ENCODE peak calls at places on chromosomes 16 and 17, in seven cellular contexts. R, Q, N, V, B, S and M are unnamed samples.
A peak's percentile ranks its signal among the peaks of the same experiment; 100 is the strongest.

GRCh38 chr16:74862743-74863244 is 88.2 kb upstream of the FA2H start:
- DNase-seq in B (no peak), R (no peak), Q (no peak), V (no peak), S (peak; percentile 58), N (no peak), M (no peak)

GRCh38 chr17:50149425-50150353 is 788 bp downstream of the PPP1R9B start:
- DNase-seq in Q (no peak), B (no peak), R (peak; percentile 83), S (peak; percentile 54), N (peak; percentile 83), V (peak; percentile 54), M (peak; percentile 52)

GRCh38 chr16:10514369-10515055 is 65.9 kb downstream of the EMP2 start:
- DNase-seq in B (no peak), S (peak; percentile 33), N (no peak), R (peak; percentile 45), Q (peak; percentile 10), V (peak; percentile 7), M (peak; percentile 49)

GRCh38 chr17:2405247-2405926 is 4.5 kb upstream of the MNT start:
- DNase-seq in S (no peak), R (no peak), N (no peak), Q (no peak), B (no peak), V (no peak), M (no peak)

GRCh38 chr17:76820039-76820438 is 48.2 kb upstream of the MGAT5B start:
- DNase-seq in V (no peak), B (no peak), S (no peak), R (no peak), Q (no peak), N (no peak), M (no peak)

GRCh38 chr16:67185866-67186134 is 2.0 kb upstream of the MATCAP1 start:
- DNase-seq in S (no peak), V (no peak), B (no peak), Q (no peak), R (no peak), N (no peak), M (no peak)

GRCh38 chr17:76538281-76538931 is 897 bp upstream of the CYGB start:
- DNase-seq in N (no peak), S (no peak), Q (no peak), B (no peak), V (no peak), R (peak; percentile 68), M (peak; percentile 25)

GRCh38 chr16:17312100-17312732 is 158.5 kb downstream of the XYLT1 start:
- DNase-seq in R (no peak), B (no peak), S (no peak), Q (no peak), V (no peak), N (no peak), M (no peak)

GRCh38 chr17:48492401-48493298 is 38.2 kb downstream of the HOXB1 start:
- DNase-seq in R (peak; percentile 69), V (peak; percentile 57), B (peak; percentile 84), S (peak; percentile 90), Q (peak; percentile 55), N (peak; percentile 90), M (peak; percentile 76)

GRCh38 chr16:10509534-10510025 is 70.8 kb downstream of the EMP2 start:
- DNase-seq in V (peak; percentile 43), B (peak; percentile 64), S (peak; percentile 74), N (no peak), R (peak; percentile 49), Q (peak; percentile 32), M (peak; percentile 50)

GRCh38 chr17:80106176-80106575 is 4.8 kb downstream of the GAA start:
- DNase-seq in Q (no peak), V (no peak), B (no peak), S (no peak), R (no peak), N (peak; percentile 38), M (no peak)

GRCh38 chr17:334974-335481 is 17.6 kb downstream of the RPH3AL start:
- DNase-seq in Q (no peak), R (no peak), S (no peak), B (no peak), V (no peak), N (no peak), M (no peak)

GRCh38 chr17:6303664-6304063 is 131.3 kb downstream of the AIPL1 start:
- DNase-seq in V (no peak), R (no peak), B (no peak), S (peak; percentile 55), N (no peak), Q (no peak), M (no peak)

GRCh38 chr17:12634789-12635414 is 30.8 kb upstream of the MYOCD start:
- DNase-seq in S (no peak), V (no peak), B (no peak), Q (no peak), N (no peak), R (no peak), M (no peak)

GRCh38 chr16:81216706-81217105 is 21.8 kb upstream of the BCO1 start:
- DNase-seq in V (no peak), B (no peak), S (no peak), R (no peak), Q (no peak), N (no peak), M (no peak)

GRCh38 chr17:1776328-1776727 is 14.5 kb downstream of the SERPINF1 start:
- DNase-seq in B (no peak), N (no peak), V (no peak), Q (no peak), R (no peak), S (no peak), M (no peak)